ENCODE peak calls at places on chromosomes 5 and 9, in six cellular contexts. One of them, this sample, is unnamed.

GRCh38 chr5:138054863-138055558 is 22.1 kb upstream of the FAM13B start:
- DNase-seq in brain microvascular endothelial cell: peak; percentile 14
- DNase-seq in left ventricle myocardium inferior: no peak
- DNase-seq in heart left ventricle: no peak
- DNase-seq in right cardiac atrium: no peak
- DNase-seq in upper lobe of right lung: no peak
- DNase-seq in this sample: no peak

GRCh38 chr9:4224181-4224580 is 75.7 kb downstream of the GLIS3 start:
- DNase-seq in heart left ventricle: no peak
- DNase-seq in upper lobe of right lung: no peak
- DNase-seq in brain microvascular endothelial cell: no peak
- DNase-seq in left ventricle myocardium inferior: no peak
- DNase-seq in right cardiac atrium: no peak
- DNase-seq in this sample: no peak

GRCh38 chr5:92519717-92520632 is 1061.0 kb downstream of the NR2F1-AS1 start:
- DNase-seq in upper lobe of right lung: no peak
- DNase-seq in left ventricle myocardium inferior: no peak
- DNase-seq in brain microvascular endothelial cell: no peak
- DNase-seq in right cardiac atrium: no peak
- DNase-seq in heart left ventricle: no peak
- DNase-seq in this sample: no peak

GRCh38 chr5:142014911-142015584 is 2.2 kb upstream of the GNPDA1 start:
- DNase-seq in upper lobe of right lung: no peak
- DNase-seq in brain microvascular endothelial cell: no peak
- DNase-seq in left ventricle myocardium inferior: no peak
- DNase-seq in right cardiac atrium: no peak
- DNase-seq in heart left ventricle: no peak
- DNase-seq in this sample: no peak

GRCh38 chr9:107322643-107323042 is 39.6 kb downstream of the RAD23B start:
- DNase-seq in brain microvascular endothelial cell: no peak
- DNase-seq in heart left ventricle: no peak
- DNase-seq in upper lobe of right lung: no peak
- DNase-seq in left ventricle myocardium inferior: no peak
- DNase-seq in right cardiac atrium: no peak
- DNase-seq in this sample: no peak

GRCh38 chr5:74510476-74510875 is 130.1 kb downstream of the ENC1 start:
- DNase-seq in right cardiac atrium: no peak
- DNase-seq in left ventricle myocardium inferior: no peak
- DNase-seq in brain microvascular endothelial cell: no peak
- DNase-seq in upper lobe of right lung: no peak
- DNase-seq in heart left ventricle: no peak
- DNase-seq in this sample: no peak

GRCh38 chr9:77003366-77003765 is 16.1 kb upstream of the FOXB2 start:
- DNase-seq in left ventricle myocardium inferior: no peak
- DNase-seq in heart left ventricle: no peak
- DNase-seq in brain microvascular endothelial cell: no peak
- DNase-seq in right cardiac atrium: no peak
- DNase-seq in upper lobe of right lung: no peak
- DNase-seq in this sample: no peak

GRCh38 chr9:72305102-72305546 is 59.9 kb downstream of the ZFAND5 start:
- DNase-seq in right cardiac atrium: peak; percentile 71
- DNase-seq in left ventricle myocardium inferior: peak; percentile 79
- DNase-seq in heart left ventricle: peak; percentile 87
- DNase-seq in upper lobe of right lung: peak; percentile 89
- DNase-seq in brain microvascular endothelial cell: peak; percentile 42
- DNase-seq in this sample: peak; percentile 94

GRCh38 chr9:79924836-79925235 is 353.1 kb downstream of the TLE4 start:
- DNase-seq in brain microvascular endothelial cell: no peak
- DNase-seq in left ventricle myocardium inferior: no peak
- DNase-seq in upper lobe of right lung: no peak
- DNase-seq in heart left ventricle: no peak
- DNase-seq in right cardiac atrium: no peak
- DNase-seq in this sample: no peak

DNA sequence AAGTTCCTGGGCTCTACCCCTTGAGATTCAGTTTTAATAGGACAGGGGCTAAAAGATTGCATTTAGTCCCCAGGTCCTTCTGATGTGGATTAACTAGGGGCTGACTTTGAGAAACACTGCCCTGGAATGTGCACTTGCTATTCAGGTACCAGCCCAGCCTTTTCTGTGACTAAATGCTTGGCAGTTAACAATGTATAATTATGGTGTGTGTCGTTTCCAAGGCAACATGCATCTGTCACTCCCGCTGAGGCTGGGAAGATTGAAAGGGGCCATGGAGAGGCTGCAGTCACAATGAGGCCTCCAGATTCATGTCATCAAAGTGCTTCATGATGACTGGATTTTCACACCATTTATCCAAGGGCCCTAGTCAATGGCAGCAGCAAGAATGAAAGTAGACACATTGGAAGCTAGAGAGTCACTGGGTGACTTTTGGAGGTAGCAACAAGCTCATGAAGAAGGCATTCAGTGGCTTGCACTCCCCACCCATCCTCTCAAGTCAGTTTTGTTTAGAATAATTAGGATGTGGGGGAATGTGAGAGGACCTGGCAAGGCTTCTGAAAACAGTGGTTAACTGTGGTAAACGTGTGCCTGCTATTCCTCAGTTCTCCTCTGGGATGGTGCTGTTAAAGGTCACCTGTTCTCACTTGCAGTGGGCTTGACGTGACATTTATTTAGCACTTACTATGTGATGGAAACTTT is 28.3 kb downstream of the RAI14 start:
- DNase-seq in heart left ventricle: peak; percentile 22
- DNase-seq in upper lobe of right lung: no peak
- DNase-seq in right cardiac atrium: no peak
- DNase-seq in brain microvascular endothelial cell: peak; percentile 69
- DNase-seq in left ventricle myocardium inferior: no peak
- DNase-seq in this sample: no peak
- H3K27ac ChIP-seq in heart left ventricle: no peak overlapping the region
- H3K27ac ChIP-seq in upper lobe of right lung: no peak overlapping the region
- H3K27ac ChIP-seq in right cardiac atrium: peak overlapping the region; percentile 23
- H3K27ac ChIP-seq in brain microvascular endothelial cell: peak overlapping the region; percentile 96
- H3K27ac ChIP-seq in left ventricle myocardium inferior: no peak overlapping the region
- H3K27ac ChIP-seq in this sample: peak overlapping the region; percentile 33

DNA sequence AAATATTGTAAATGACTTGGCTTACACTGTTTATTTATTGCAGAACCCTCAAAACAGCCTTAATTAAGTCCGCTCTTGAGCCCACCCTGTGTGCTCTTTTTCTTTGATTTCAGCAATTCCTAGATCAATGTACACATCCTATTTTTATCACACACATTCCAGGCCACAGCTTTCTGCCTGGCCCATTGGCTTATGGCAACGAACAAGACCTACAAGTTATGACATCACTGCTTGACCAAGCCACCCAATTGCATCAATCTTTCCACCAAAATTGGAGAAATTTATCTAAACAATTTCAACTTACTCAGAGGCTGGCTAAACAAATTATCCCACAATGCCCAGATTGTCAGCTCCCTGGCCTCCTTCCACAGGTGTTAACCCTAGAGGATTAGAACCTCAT is 158.4 kb downstream of the CPLANE1 start:
- DNase-seq in right cardiac atrium: no peak
- DNase-seq in brain microvascular endothelial cell: no peak
- DNase-seq in upper lobe of right lung: no peak
- DNase-seq in left ventricle myocardium inferior: no peak
- DNase-seq in heart left ventricle: no peak
- DNase-seq in this sample: no peak
- H3K27ac ChIP-seq in right cardiac atrium: no peak overlapping the region
- H3K27ac ChIP-seq in brain microvascular endothelial cell: no peak overlapping the region
- H3K27ac ChIP-seq in upper lobe of right lung: no peak overlapping the region
- H3K27ac ChIP-seq in left ventricle myocardium inferior: no peak overlapping the region
- H3K27ac ChIP-seq in heart left ventricle: no peak overlapping the region
- H3K27ac ChIP-seq in this sample: no peak overlapping the region

GRCh38 chr5:39648539-39649200 is 223.9 kb upstream of the DAB2 start:
- DNase-seq in upper lobe of right lung: no peak
- DNase-seq in right cardiac atrium: no peak
- DNase-seq in brain microvascular endothelial cell: peak; percentile 18
- DNase-seq in heart left ventricle: no peak
- DNase-seq in left ventricle myocardium inferior: no peak
- DNase-seq in this sample: no peak
- H3K27ac ChIP-seq in upper lobe of right lung: no peak overlapping the region
- H3K27ac ChIP-seq in right cardiac atrium: no peak overlapping the region
- H3K27ac ChIP-seq in brain microvascular endothelial cell: no peak overlapping the region
- H3K27ac ChIP-seq in heart left ventricle: no peak overlapping the region
- H3K27ac ChIP-seq in left ventricle myocardium inferior: no peak overlapping the region
- H3K27ac ChIP-seq in this sample: no peak overlapping the region

GRCh38 chr9:123305879-123306278 is 37.5 kb upstream of the STRBP start:
- DNase-seq in left ventricle myocardium inferior: no peak
- DNase-seq in heart left ventricle: no peak
- DNase-seq in brain microvascular endothelial cell: no peak
- DNase-seq in upper lobe of right lung: peak; percentile 12
- DNase-seq in right cardiac atrium: no peak
- DNase-seq in this sample: peak; percentile 4
- H3K27ac ChIP-seq in left ventricle myocardium inferior: no peak overlapping the region
- H3K27ac ChIP-seq in heart left ventricle: no peak overlapping the region
- H3K27ac ChIP-seq in brain microvascular endothelial cell: no peak overlapping the region
- H3K27ac ChIP-seq in upper lobe of right lung: no peak overlapping the region
- H3K27ac ChIP-seq in right cardiac atrium: no peak overlapping the region
- H3K27ac ChIP-seq in this sample: no peak overlapping the region

DNA sequence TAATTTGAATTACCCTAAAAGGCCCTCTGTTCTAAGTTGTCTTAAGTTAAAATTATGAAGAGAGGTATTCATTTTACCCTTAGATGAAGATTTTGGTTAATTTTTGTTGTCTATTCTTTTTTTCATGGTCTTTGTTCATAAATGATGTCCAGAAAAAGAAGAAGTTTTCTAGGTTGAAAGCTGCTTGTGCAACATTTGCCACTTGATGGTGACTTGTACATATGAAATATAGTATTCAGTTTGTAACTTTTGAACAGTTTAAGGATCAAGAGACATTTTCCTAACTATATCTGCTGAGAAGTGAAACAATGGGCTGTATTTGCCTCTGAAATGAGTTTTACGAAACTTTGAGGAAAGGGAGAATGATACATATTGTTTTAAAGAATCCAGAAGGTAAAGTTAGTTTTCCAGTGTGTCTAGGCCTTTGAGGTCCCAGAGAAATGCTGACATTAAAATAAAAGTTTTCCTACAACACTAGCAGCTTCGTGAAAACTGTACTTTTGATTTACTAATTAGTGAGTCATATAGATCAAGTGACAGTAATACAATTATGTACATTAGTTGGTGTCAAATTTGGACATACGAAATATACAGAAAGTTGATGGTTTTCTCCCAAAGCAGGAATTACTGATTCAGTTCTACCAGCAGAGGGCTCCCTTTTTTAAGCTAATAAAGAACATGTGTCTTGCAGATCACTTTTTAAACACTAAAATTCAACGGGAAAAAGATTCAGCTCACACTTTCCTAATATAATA is 70.5 kb downstream of the PIK3R1 start:
- DNase-seq in right cardiac atrium: no peak
- DNase-seq in left ventricle myocardium inferior: no peak
- DNase-seq in upper lobe of right lung: no peak
- DNase-seq in brain microvascular endothelial cell: no peak
- DNase-seq in heart left ventricle: no peak
- DNase-seq in this sample: no peak
- H3K27ac ChIP-seq in right cardiac atrium: no peak overlapping the region
- H3K27ac ChIP-seq in left ventricle myocardium inferior: peak overlapping the region; percentile 94
- H3K27ac ChIP-seq in upper lobe of right lung: peak overlapping the region; percentile 43
- H3K27ac ChIP-seq in brain microvascular endothelial cell: no peak overlapping the region
- H3K27ac ChIP-seq in heart left ventricle: no peak overlapping the region
- H3K27ac ChIP-seq in this sample: no peak overlapping the region

DNA sequence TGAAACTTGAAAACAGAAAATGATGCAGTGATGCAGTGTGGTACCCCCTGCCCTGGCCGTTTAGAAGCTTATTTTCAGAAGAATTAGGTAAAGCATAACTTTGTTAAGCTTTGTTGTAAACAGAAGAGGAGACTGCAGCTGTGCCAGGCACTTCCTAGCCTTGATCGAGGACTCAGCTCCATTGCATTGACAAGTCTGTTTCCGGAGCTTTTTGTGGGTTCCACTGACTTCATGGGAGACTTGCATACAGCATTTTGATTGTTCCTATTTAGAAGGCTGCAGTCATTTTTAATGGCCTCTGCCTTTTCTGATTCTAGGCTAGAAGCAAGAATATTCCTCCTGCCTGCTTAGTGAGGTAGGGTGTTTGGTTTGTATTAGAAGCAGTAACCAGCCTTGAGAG is 12.3 kb downstream of the MVB12B start:
- DNase-seq in left ventricle myocardium inferior: no peak
- DNase-seq in heart left ventricle: no peak
- DNase-seq in upper lobe of right lung: no peak
- DNase-seq in right cardiac atrium: no peak
- DNase-seq in brain microvascular endothelial cell: no peak
- DNase-seq in this sample: no peak
- H3K27ac ChIP-seq in left ventricle myocardium inferior: peak overlapping the region; percentile 18
- H3K27ac ChIP-seq in heart left ventricle: no peak overlapping the region
- H3K27ac ChIP-seq in upper lobe of right lung: no peak overlapping the region
- H3K27ac ChIP-seq in right cardiac atrium: no peak overlapping the region
- H3K27ac ChIP-seq in brain microvascular endothelial cell: no peak overlapping the region
- H3K27ac ChIP-seq in this sample: no peak overlapping the region

DNA sequence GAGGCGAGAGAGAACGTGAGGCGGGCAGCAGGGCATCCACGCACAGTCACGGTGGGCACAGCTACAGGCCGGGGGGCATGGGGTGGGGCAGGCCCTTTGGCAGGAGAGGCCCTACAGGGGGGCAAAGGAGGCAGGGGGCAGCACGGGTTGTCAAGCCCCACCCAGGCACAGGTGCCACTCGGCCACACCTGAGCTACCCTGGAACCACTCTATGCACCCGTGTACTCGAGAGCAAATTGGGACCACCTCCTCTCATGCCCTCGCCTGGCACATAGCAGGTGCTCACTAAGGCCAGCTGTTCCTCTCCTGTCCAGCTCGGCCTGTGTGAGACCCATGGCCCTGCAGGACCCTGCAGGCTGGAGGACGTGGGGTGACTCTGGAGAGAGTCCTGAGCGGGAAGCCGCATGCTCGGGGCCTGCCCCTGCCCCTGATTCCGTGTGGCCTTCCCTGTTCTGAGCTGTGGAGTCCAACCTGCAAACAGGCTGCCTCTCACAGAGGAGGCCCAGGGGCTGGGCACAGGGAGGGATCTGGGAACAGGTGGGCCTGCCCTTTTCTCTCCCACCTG is 31.4 kb upstream of the SARDH start:
- DNase-seq in upper lobe of right lung: peak; percentile 57
- DNase-seq in brain microvascular endothelial cell: no peak
- DNase-seq in right cardiac atrium: peak; percentile 46
- DNase-seq in heart left ventricle: no peak
- DNase-seq in left ventricle myocardium inferior: no peak
- DNase-seq in this sample: peak; percentile 59
- H3K27ac ChIP-seq in upper lobe of right lung: no peak overlapping the region
- H3K27ac ChIP-seq in brain microvascular endothelial cell: no peak overlapping the region
- H3K27ac ChIP-seq in right cardiac atrium: no peak overlapping the region
- H3K27ac ChIP-seq in heart left ventricle: no peak overlapping the region
- H3K27ac ChIP-seq in left ventricle myocardium inferior: no peak overlapping the region
- H3K27ac ChIP-seq in this sample: no peak overlapping the region

GRCh38 chr5:103469288-103470065 is 93.1 kb downstream of the NUDT12 start:
- DNase-seq in heart left ventricle: no peak
- DNase-seq in right cardiac atrium: no peak
- DNase-seq in left ventricle myocardium inferior: no peak
- DNase-seq in brain microvascular endothelial cell: no peak
- DNase-seq in upper lobe of right lung: no peak
- DNase-seq in this sample: no peak

GRCh38 chr5:103473725-103474124 is 88.9 kb downstream of the NUDT12 start:
- DNase-seq in brain microvascular endothelial cell: no peak
- DNase-seq in heart left ventricle: no peak
- DNase-seq in right cardiac atrium: no peak
- DNase-seq in left ventricle myocardium inferior: no peak
- DNase-seq in upper lobe of right lung: no peak
- DNase-seq in this sample: no peak

GRCh38 chr5:103475629-103476240 is 86.9 kb downstream of the NUDT12 start:
- DNase-seq in heart left ventricle: no peak
- DNase-seq in upper lobe of right lung: no peak
- DNase-seq in brain microvascular endothelial cell: no peak
- DNase-seq in left ventricle myocardium inferior: no peak
- DNase-seq in right cardiac atrium: no peak
- DNase-seq in this sample: no peak

GRCh38 chr5:103474671-103475070 is 87.9 kb downstream of the NUDT12 start:
- DNase-seq in brain microvascular endothelial cell: no peak
- DNase-seq in heart left ventricle: no peak
- DNase-seq in right cardiac atrium: no peak
- DNase-seq in left ventricle myocardium inferior: no peak
- DNase-seq in upper lobe of right lung: no peak
- DNase-seq in this sample: no peak

GRCh38 chr5:103472820-103473219 is 89.8 kb downstream of the NUDT12 start:
- DNase-seq in left ventricle myocardium inferior: no peak
- DNase-seq in upper lobe of right lung: no peak
- DNase-seq in right cardiac atrium: no peak
- DNase-seq in brain microvascular endothelial cell: peak; percentile 64
- DNase-seq in heart left ventricle: no peak
- DNase-seq in this sample: no peak
- H3K27ac ChIP-seq in left ventricle myocardium inferior: no peak overlapping the region
- H3K27ac ChIP-seq in upper lobe of right lung: no peak overlapping the region
- H3K27ac ChIP-seq in right cardiac atrium: no peak overlapping the region
- H3K27ac ChIP-seq in brain microvascular endothelial cell: peak overlapping the region; percentile 31
- H3K27ac ChIP-seq in heart left ventricle: no peak overlapping the region
- H3K27ac ChIP-seq in this sample: no peak overlapping the region

This sample was measured in kidney.